ENCODE peak calls at places on chromosomes 3 and 15, in six cellular contexts. One of them, this sample, is unnamed.

GRCh38 chr15:40273428-40273827 is 9.4 kb downstream of the ANKRD63 start:
- DNase-seq in K562: no peak
- DNase-seq in A549: no peak
- DNase-seq in HepG2: no peak
- DNase-seq in endothelial cell of umbilical vein: no peak
- DNase-seq in GM12878: no peak
- DNase-seq in this sample: no peak

GRCh38 chr3:17183951-17184550 is 299.3 kb downstream of the PLCL2 start:
- DNase-seq in K562: peak
- DNase-seq in A549: peak
- DNase-seq in HepG2: no peak
- DNase-seq in endothelial cell of umbilical vein: peak
- DNase-seq in GM12878: no peak
- DNase-seq in this sample: no peak

GRCh38 chr3:52682016-52682415 is 3.7 kb downstream of the PBRM1 start:
- DNase-seq in K562: peak
- DNase-seq in A549: no peak
- DNase-seq in HepG2: peak
- DNase-seq in endothelial cell of umbilical vein: peak
- DNase-seq in GM12878: no peak
- DNase-seq in this sample: peak

GRCh38 chr15:70519616-70520015 is 243.7 kb downstream of the UACA start:
- DNase-seq in K562: no peak
- DNase-seq in A549: no peak
- DNase-seq in HepG2: no peak
- DNase-seq in endothelial cell of umbilical vein: no peak
- DNase-seq in GM12878: no peak
- DNase-seq in this sample: no peak

GRCh38 chr15:71275566-71276354 is 160.5 kb downstream of the THSD4 start:
- DNase-seq in K562: no peak
- DNase-seq in A549: no peak
- DNase-seq in HepG2: no peak
- DNase-seq in endothelial cell of umbilical vein: no peak
- DNase-seq in GM12878: no peak
- DNase-seq in this sample: no peak

GRCh38 chr3:55704521-55704920 is 217.4 kb upstream of the WNT5A start:
- DNase-seq in K562: no peak
- DNase-seq in A549: no peak
- DNase-seq in HepG2: no peak
- DNase-seq in endothelial cell of umbilical vein: no peak
- DNase-seq in GM12878: no peak
- DNase-seq in this sample: no peak

GRCh38 chr3:63693351-63693750 is 40.9 kb downstream of the SNTN start:
- DNase-seq in K562: no peak
- DNase-seq in A549: no peak
- DNase-seq in HepG2: no peak
- DNase-seq in endothelial cell of umbilical vein: no peak
- DNase-seq in GM12878: no peak
- DNase-seq in this sample: no peak

GRCh38 chr3:13069495-13069894 is 3.7 kb downstream of the IQSEC1 start:
- DNase-seq in K562: no peak
- DNase-seq in A549: no peak
- DNase-seq in HepG2: no peak
- DNase-seq in endothelial cell of umbilical vein: no peak
- DNase-seq in GM12878: peak
- DNase-seq in this sample: peak

GRCh38 chr3:16482770-16483531 is 30.5 kb downstream of the RFTN1 start:
- DNase-seq in K562: no peak
- DNase-seq in A549: no peak
- DNase-seq in HepG2: no peak
- DNase-seq in endothelial cell of umbilical vein: no peak
- DNase-seq in GM12878: no peak
- DNase-seq in this sample: no peak

GRCh38 chr3:70519913-70520659 is 207.6 kb upstream of the MDFIC2 start:
- DNase-seq in K562: no peak
- DNase-seq in A549: no peak
- DNase-seq in HepG2: no peak
- DNase-seq in endothelial cell of umbilical vein: no peak
- DNase-seq in GM12878: no peak
- DNase-seq in this sample: no peak

GRCh38 chr15:74790080-74790916 is 8.4 kb downstream of the CSK start:
- DNase-seq in K562: no peak
- DNase-seq in A549: no peak
- DNase-seq in HepG2: no peak
- DNase-seq in endothelial cell of umbilical vein: no peak
- DNase-seq in GM12878: no peak
- DNase-seq in this sample: peak

GRCh38 chr3:46516521-46516920 is 18.7 kb downstream of the RTP3 start:
- DNase-seq in K562: no peak
- DNase-seq in A549: no peak
- DNase-seq in HepG2: no peak
- DNase-seq in endothelial cell of umbilical vein: no peak
- DNase-seq in GM12878: no peak
- DNase-seq in this sample: no peak

GRCh38 chr3:53130179-53131135 is at the start of gene RFT1:
- DNase-seq in K562: peak
- DNase-seq in A549: peak
- DNase-seq in HepG2: peak
- DNase-seq in endothelial cell of umbilical vein: peak
- DNase-seq in GM12878: peak
- DNase-seq in this sample: peak

GRCh38 chr15:41331281-41331680 is 1.1 kb downstream of the OIP5 start:
- DNase-seq in K562: peak
- DNase-seq in A549: no peak
- DNase-seq in HepG2: no peak
- DNase-seq in endothelial cell of umbilical vein: no peak
- DNase-seq in GM12878: no peak
- DNase-seq in this sample: no peak

GRCh38 chr3:106765342-106765741 is 611.9 kb upstream of the CCDC54 start:
- DNase-seq in K562: no peak
- DNase-seq in A549: no peak
- DNase-seq in HepG2: no peak
- DNase-seq in endothelial cell of umbilical vein: peak
- DNase-seq in GM12878: no peak
- DNase-seq in this sample: peak

GRCh38 chr3:156676467-156677119 is 2.2 kb downstream of the TIPARP start:
- DNase-seq in K562: no peak
- DNase-seq in A549: peak
- DNase-seq in HepG2: no peak
- DNase-seq in endothelial cell of umbilical vein: no peak
- DNase-seq in GM12878: no peak
- DNase-seq in this sample: peak
- TF ChIP-seq MYC in K562: no peak
- TF ChIP-seq MYC in A549: no peak
- TF ChIP-seq MYC in HepG2: no peak
- TF ChIP-seq MYC in endothelial cell of umbilical vein: no peak
- TF ChIP-seq MYC in GM12878: no peak
- TF ChIP-seq MYC in this sample: no peak

GRCh38 chr3:188584958-188585689 is 431.2 kb downstream of the LPP start:
- DNase-seq in K562: no peak
- DNase-seq in A549: no peak
- DNase-seq in HepG2: no peak
- DNase-seq in endothelial cell of umbilical vein: peak
- DNase-seq in GM12878: no peak
- DNase-seq in this sample: no peak
- TF ChIP-seq MAX in K562: no peak
- TF ChIP-seq MAX in A549: no peak
- TF ChIP-seq MAX in HepG2: no peak
- TF ChIP-seq MAX in endothelial cell of umbilical vein: no peak
- TF ChIP-seq MAX in GM12878: no peak
- TF ChIP-seq MAX in this sample: no peak

DNA sequence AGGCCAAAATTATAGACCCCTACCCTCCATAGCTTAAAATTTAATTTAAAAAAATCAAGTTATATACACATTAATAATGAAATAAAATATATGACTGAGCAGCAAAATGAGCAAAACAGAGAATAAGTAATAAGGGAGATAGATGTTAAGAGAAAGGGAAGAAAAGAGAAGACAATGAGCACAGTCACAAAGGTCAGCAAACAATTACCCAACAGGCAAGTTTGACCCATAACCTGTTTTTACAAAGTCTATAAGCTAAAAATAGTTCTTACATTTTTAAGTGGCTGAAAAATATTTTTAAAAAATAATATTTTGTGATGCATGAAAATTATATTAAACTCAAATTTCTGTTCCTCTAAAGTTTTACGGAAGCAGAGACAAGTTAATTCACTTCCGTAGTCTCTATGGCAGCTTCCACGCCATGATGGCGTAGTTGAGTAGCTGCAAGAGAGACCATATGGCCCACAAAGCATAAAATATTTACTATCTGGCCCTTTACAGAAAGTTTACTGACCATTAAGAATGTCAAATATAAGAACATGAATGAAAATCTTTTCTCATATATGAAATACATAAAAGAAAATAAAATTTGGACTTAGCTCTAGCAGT is 47.5 kb downstream of the ACAP2 start:
- DNase-seq in K562: no peak
- DNase-seq in A549: no peak
- DNase-seq in HepG2: peak
- DNase-seq in endothelial cell of umbilical vein: no peak
- DNase-seq in GM12878: no peak
- DNase-seq in this sample: no peak
- TF ChIP-seq POLR2A in K562: no peak
- TF ChIP-seq POLR2A in A549: no peak
- TF ChIP-seq POLR2A in HepG2: no peak
- TF ChIP-seq POLR2A in endothelial cell of umbilical vein: no peak
- TF ChIP-seq POLR2A in GM12878: no peak
- TF ChIP-seq POLR2A in this sample: no peak

GRCh38 chr3:142828703-142829304 is 60.1 kb downstream of the PCOLCE2 start:
- DNase-seq in K562: peak
- DNase-seq in A549: peak
- DNase-seq in HepG2: peak
- DNase-seq in endothelial cell of umbilical vein: peak
- DNase-seq in GM12878: peak
- DNase-seq in this sample: peak
- TF ChIP-seq MYC in K562: no peak
- TF ChIP-seq MYC in A549: no peak
- TF ChIP-seq MYC in HepG2: no peak
- TF ChIP-seq MYC in endothelial cell of umbilical vein: no peak
- TF ChIP-seq MYC in GM12878: no peak
- TF ChIP-seq MYC in this sample: no peak

DNA sequence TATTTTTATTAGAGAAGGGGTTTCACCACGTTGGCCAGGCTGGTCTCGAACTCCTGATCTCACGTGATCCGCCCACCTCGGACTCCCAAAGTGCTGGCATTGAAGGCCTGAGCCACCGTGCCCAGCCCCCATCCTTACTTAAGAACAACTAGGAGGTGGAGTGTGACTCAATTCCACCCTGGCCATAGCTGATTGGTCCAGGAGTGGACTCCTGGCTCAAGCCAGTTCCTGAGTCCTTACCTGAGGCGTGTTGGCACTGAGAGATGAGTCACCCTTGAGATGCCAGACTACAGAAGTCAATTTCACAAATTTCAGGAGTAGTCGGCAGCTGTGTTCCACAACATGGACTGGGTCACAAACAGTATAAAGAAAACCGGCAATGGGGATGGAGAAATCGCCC is 124.2 kb downstream of the SHQ1 start:
- DNase-seq in K562: no peak
- DNase-seq in A549: no peak
- DNase-seq in HepG2: no peak
- DNase-seq in endothelial cell of umbilical vein: no peak
- DNase-seq in GM12878: no peak
- DNase-seq in this sample: no peak
- TF ChIP-seq MAX in K562: no peak
- TF ChIP-seq MAX in A549: no peak
- TF ChIP-seq MAX in HepG2: no peak
- TF ChIP-seq MAX in endothelial cell of umbilical vein: no peak
- TF ChIP-seq MAX in GM12878: no peak
- TF ChIP-seq MAX in this sample: no peak

GRCh38 chr15:79307251-79307650 is 3.7 kb upstream of the TMED3 start:
- DNase-seq in K562: no peak
- DNase-seq in A549: no peak
- DNase-seq in HepG2: no peak
- DNase-seq in endothelial cell of umbilical vein: no peak
- DNase-seq in GM12878: no peak
- DNase-seq in this sample: no peak
- TF ChIP-seq POLR2A in K562: no peak
- TF ChIP-seq POLR2A in A549: no peak
- TF ChIP-seq POLR2A in HepG2: no peak
- TF ChIP-seq POLR2A in endothelial cell of umbilical vein: no peak
- TF ChIP-seq POLR2A in GM12878: no peak
- TF ChIP-seq POLR2A in this sample: no peak

GRCh38 chr15:76973362-76973743 is 21.6 kb upstream of the PSTPIP1 start:
- DNase-seq in K562: peak
- DNase-seq in A549: no peak
- DNase-seq in HepG2: peak
- DNase-seq in endothelial cell of umbilical vein: peak
- DNase-seq in GM12878: no peak
- DNase-seq in this sample: peak
- TF ChIP-seq MYC in K562: no peak
- TF ChIP-seq MYC in A549: no peak
- TF ChIP-seq MYC in HepG2: no peak
- TF ChIP-seq MYC in endothelial cell of umbilical vein: no peak
- TF ChIP-seq MYC in GM12878: no peak
- TF ChIP-seq MYC in this sample: peak

DNA sequence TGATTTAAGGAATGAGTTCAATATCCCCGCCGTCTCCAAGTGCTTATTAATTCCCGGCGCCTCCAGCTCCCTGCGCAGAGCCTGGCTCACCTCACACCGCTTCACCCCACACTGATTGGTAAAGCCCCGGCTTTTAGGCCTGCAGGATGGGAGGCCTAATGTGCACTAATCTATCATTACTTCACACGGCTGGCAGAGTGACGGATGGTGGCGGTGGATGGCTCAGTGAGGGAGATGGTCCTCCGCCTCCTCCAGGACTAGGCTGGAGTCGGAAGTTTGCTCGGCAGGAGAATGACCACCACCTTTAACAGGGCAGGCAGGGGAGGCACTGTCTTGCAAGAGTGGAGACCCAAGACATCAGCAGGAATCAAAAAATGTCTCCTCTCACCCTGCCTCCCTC is 81.7 kb downstream of the MEGF11 start:
- DNase-seq in K562: no peak
- DNase-seq in A549: no peak
- DNase-seq in HepG2: no peak
- DNase-seq in endothelial cell of umbilical vein: no peak
- DNase-seq in GM12878: no peak
- DNase-seq in this sample: no peak
- TF ChIP-seq MAX in K562: no peak
- TF ChIP-seq MAX in A549: no peak
- TF ChIP-seq MAX in HepG2: no peak
- TF ChIP-seq MAX in endothelial cell of umbilical vein: no peak
- TF ChIP-seq MAX in GM12878: no peak
- TF ChIP-seq MAX in this sample: no peak

GRCh38 chr3:197298341-197298857 is at the start of gene DLG1:
- DNase-seq in K562: peak
- DNase-seq in A549: peak
- DNase-seq in HepG2: peak
- DNase-seq in endothelial cell of umbilical vein: peak
- DNase-seq in GM12878: peak
- DNase-seq in this sample: peak
- TF ChIP-seq POLR2A in K562: peak
- TF ChIP-seq POLR2A in A549: peak
- TF ChIP-seq POLR2A in HepG2: peak
- TF ChIP-seq POLR2A in endothelial cell of umbilical vein: peak
- TF ChIP-seq POLR2A in GM12878: peak
- TF ChIP-seq POLR2A in this sample: peak

GRCh38 chr3:61564405-61565059 is 3.2 kb downstream of the PTPRG start:
- DNase-seq in K562: no peak
- DNase-seq in A549: no peak
- DNase-seq in HepG2: no peak
- DNase-seq in endothelial cell of umbilical vein: peak
- DNase-seq in GM12878: no peak
- DNase-seq in this sample: no peak
- TF ChIP-seq MYC in K562: no peak
- TF ChIP-seq MYC in A549: no peak
- TF ChIP-seq MYC in HepG2: no peak
- TF ChIP-seq MYC in endothelial cell of umbilical vein: no peak
- TF ChIP-seq MYC in GM12878: no peak
- TF ChIP-seq MYC in this sample: no peak

This sample was measured in NB4.